ENCODE peak calls at places on chromosomes 1 and 21, in nine cellular contexts. D, J, S, O, Q, Z, P, H and U are unnamed samples.

GRCh38 chr1:47471163-47471562 is 33.3 kb downstream of the FOXD2 start:
- DNase-seq in Q (no peak), Z (no peak), O (no peak), H (no peak), D (no peak), S (peak), P (no peak), J (no peak), U (no peak)

GRCh38 chr1:36751525-36751924 is 268.8 kb upstream of the CSF3R start:
- DNase-seq in P (no peak), H (no peak), O (no peak), S (no peak), D (no peak), Q (no peak), Z (no peak), J (no peak), U (no peak)

GRCh38 chr1:209199822-209200221 is 383.7 kb upstream of the CAMK1G start:
- DNase-seq in J (no peak), P (peak), D (no peak), O (no peak), S (no peak), Z (no peak), H (no peak), Q (peak), U (peak)

GRCh38 chr1:12232221-12232620 is 2.4 kb downstream of the VPS13D start:
- DNase-seq in J (no peak), Q (no peak), Z (peak), D (no peak), S (peak), P (no peak), O (no peak), H (no peak), U (no peak)

GRCh38 chr21:26966978-26967913 is at the start of gene ADAMTS5:
- DNase-seq in P (peak), J (peak), Q (peak), D (no peak), H (peak), S (peak), Z (no peak), O (peak), U (no peak)

GRCh38 chr1:154821083-154821482 is 49.0 kb downstream of the KCNN3 start:
- DNase-seq in H (no peak), P (no peak), D (no peak), O (peak), J (no peak), Q (no peak), S (peak), Z (no peak), U (no peak)

GRCh38 chr1:153697873-153698647 is 19.6 kb downstream of the NPR1 start:
- DNase-seq in J (peak), P (peak), Q (no peak), H (no peak), S (peak), O (peak), Z (no peak), D (peak), U (peak)

GRCh38 chr1:246454655-246455054 is 52.4 kb downstream of the SMYD3 start:
- DNase-seq in Z (no peak), D (no peak), S (no peak), Q (no peak), J (no peak), P (no peak), H (no peak), O (no peak), U (no peak)

GRCh38 chr1:1058088-1058905 is 15.8 kb downstream of the RNF223 start:
- DNase-seq in H (no peak), S (no peak), O (no peak), J (no peak), Q (peak), P (no peak), D (no peak), Z (no peak), U (no peak)

GRCh38 chr1:46094454-46094853 is 38.0 kb downstream of the PIK3R3 start:
- DNase-seq in H (no peak), J (peak), D (no peak), O (no peak), Z (no peak), S (no peak), P (no peak), Q (no peak), U (no peak)

GRCh38 chr1:174191255-174191906 is 32.1 kb downstream of the RABGAP1L start:
- DNase-seq in S (no peak), Q (no peak), Z (no peak), H (no peak), J (peak), D (no peak), O (peak), P (no peak), U (peak)

GRCh38 chr1:178684111-178684510 is 40.9 kb upstream of the RALGPS2 start:
- DNase-seq in Z (no peak), S (no peak), J (no peak), P (no peak), H (no peak), D (no peak), Q (no peak), O (no peak), U (no peak)

GRCh38 chr1:223710179-223711133 is 1.9 kb upstream of the CAPN2 start:
- DNase-seq in Z (no peak), S (no peak), J (no peak), P (no peak), O (no peak), Q (no peak), D (no peak), H (no peak), U (no peak)

GRCh38 chr1:51969038-51969705 is 21.3 kb downstream of the RAB3B start:
- DNase-seq in P (no peak), S (no peak), O (peak), Q (no peak), J (peak), Z (no peak), H (no peak), D (no peak), U (no peak)

GRCh38 chr1:11704226-11704619 is 12.7 kb downstream of the DRAXIN start:
- DNase-seq in H (no peak), J (no peak), P (peak), Z (no peak), Q (peak), S (no peak), D (no peak), O (no peak), U (no peak)

GRCh38 chr1:34163792-34164509 is 1.1 kb downstream of the CSMD2 start:
- DNase-seq in Q (peak), S (no peak), Z (no peak), J (no peak), D (no peak), H (peak), P (peak), O (no peak), U (no peak)

GRCh38 chr1:3779912-3780416 is 7.4 kb downstream of the SMIM1 start:
- DNase-seq in S (no peak), D (no peak), Q (no peak), P (no peak), Z (no peak), H (no peak), J (no peak), O (no peak), U (no peak)

GRCh38 chr1:47444578-47445465 is 7.0 kb downstream of the FOXD2 start:
- DNase-seq in J (peak), S (peak), D (no peak), P (peak), H (no peak), Q (peak), Z (no peak), O (no peak), U (no peak)

GRCh38 chr1:102879439-102879993 is 228.8 kb downstream of the COL11A1 start:
- DNase-seq in D (no peak), P (no peak), O (peak), S (no peak), Z (peak), J (peak), Q (no peak), H (no peak), U (no peak)

GRCh38 chr1:178501705-178502329 is 5.1 kb upstream of the CLEC20A start:
- DNase-seq in Z (peak), Q (peak), D (peak), H (peak), O (peak), J (peak), S (peak), P (peak), U (peak)

GRCh38 chr1:159779403-159779851 is 1.3 kb upstream of the DUSP23 start:
- DNase-seq in H (no peak), Z (no peak), P (no peak), O (peak), D (no peak), Q (no peak), S (peak), J (peak), U (no peak)

GRCh38 chr1:46687095-46687659 is 15.5 kb downstream of the TEX38 start:
- DNase-seq in H (peak), Z (no peak), P (no peak), O (peak), J (peak), D (peak), S (peak), Q (no peak), U (no peak)

GRCh38 chr21:33546076-33546475 is 3.2 kb downstream of the SON start:
- DNase-seq in P (no peak), D (no peak), Z (no peak), O (no peak), S (no peak), Q (no peak), H (no peak), J (no peak), U (no peak)

GRCh38 chr1:41954533-41954944 is 35.8 kb upstream of the HIVEP3 start:
- DNase-seq in J (peak), Q (no peak), Z (peak), H (no peak), S (peak), O (peak), P (peak), D (no peak), U (no peak)

GRCh38 chr1:14529436-14529835 is 69.0 kb upstream of the KAZN start:
- DNase-seq in H (no peak), Z (no peak), J (no peak), D (no peak), O (no peak), P (no peak), Q (no peak), S (no peak), U (no peak)

GRCh38 chr1:55156093-55156492 is 59.1 kb downstream of the USP24 start:
- DNase-seq in J (peak), Q (no peak), H (no peak), D (no peak), O (no peak), S (no peak), Z (no peak), P (no peak), U (no peak)
- H3K4me3 ChIP-seq in J (no peak), Q (no peak), H (no peak), D (no peak), O (no peak), S (no peak), Z (no peak), P (no peak), U (no peak)

DNA sequence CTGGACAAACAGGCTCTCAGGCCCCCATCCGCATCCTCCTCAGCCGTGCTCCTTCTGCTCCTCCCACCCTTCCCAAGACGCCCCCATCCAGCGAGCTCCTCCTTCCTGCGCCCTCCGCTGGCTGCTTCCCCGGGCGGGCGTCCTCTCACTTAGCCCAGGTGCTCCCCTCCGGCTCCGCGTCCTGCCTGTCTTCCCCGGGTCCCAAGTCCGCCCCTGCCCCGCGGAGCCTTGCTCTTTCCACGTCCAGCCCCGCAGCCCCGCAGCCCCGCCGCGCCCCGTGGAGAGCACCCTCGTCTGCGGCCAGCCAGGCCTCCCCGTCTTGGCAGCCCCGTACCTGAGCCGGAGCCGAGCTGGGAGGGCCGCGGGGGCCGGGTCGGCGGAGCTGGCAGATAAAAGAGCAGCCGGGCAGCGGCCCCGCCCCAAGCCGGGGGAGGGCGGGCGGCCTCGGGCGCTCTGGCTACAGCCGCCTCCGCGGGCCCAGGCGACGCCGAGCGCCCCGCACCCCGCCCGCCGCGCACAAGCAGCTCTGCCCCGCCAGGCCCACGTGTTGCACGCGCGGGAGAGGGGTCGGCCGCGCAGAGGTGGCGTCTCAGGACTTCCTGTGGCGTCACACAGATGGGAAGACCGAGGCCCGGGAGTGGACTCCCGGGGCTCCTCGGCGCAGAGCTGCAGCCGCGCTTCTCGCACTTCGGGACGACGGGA is at the start of gene PAQR7:
- DNase-seq in Z (no peak), S (peak), J (peak), D (peak), Q (peak), P (peak), O (peak), H (peak), U (peak)
- TF ChIP-seq CTCF in Z (no peak), S (no peak), J (peak), D (no peak), Q (peak), P (peak), O (no peak), H (no peak), U (no peak)

GRCh38 chr1:44775930-44776748 is 799 bp downstream of the RPS8 start:
- DNase-seq in Q (no peak), S (peak), J (no peak), H (peak), Z (no peak), O (peak), D (no peak), P (no peak), U (peak)

GRCh38 chr1:44778705-44779576 is 3.6 kb downstream of the RPS8 start:
- DNase-seq in O (no peak), Q (no peak), D (no peak), H (peak), P (no peak), J (no peak), S (no peak), Z (no peak), U (no peak)

GRCh38 chr1:44777969-44778635 is 2.8 kb downstream of the RPS8 start:
- DNase-seq in J (no peak), Q (no peak), H (peak), Z (no peak), O (no peak), D (no peak), S (no peak), P (no peak), U (no peak)

GRCh38 chr1:44776749-44777068 is 1.4 kb downstream of the RPS8 start:
- DNase-seq in H (peak), Q (no peak), Z (no peak), D (no peak), O (no peak), S (no peak), J (no peak), P (no peak), U (no peak)

DNA sequence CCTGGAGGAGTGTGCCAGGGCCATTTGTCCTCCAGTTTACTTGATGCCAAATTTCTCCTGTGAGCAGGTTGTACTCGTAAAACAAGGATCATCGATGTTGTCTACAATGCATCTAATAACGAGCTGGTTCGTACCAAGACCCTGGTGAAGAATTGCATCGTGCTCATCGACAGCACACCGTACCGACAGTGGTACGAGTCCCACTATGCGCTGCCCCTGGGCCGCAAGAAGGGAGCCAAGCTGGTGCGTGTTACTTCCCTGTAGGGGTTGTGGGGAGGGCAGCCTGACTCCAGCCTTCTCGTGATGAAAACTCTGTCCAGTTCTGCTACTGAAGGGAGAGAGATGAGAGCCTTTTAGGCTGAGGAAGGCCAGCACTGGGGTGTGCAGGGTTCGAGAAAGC is 2.2 kb downstream of the RPS8 start:
- DNase-seq in H (peak), D (no peak), Z (no peak), J (no peak), P (no peak), O (no peak), Q (no peak), S (no peak), U (no peak)
- H3K4me3 ChIP-seq in H (no peak), D (no peak), Z (peak), J (peak), P (peak), O (peak), Q (peak), S (no peak), U (peak)

DNA sequence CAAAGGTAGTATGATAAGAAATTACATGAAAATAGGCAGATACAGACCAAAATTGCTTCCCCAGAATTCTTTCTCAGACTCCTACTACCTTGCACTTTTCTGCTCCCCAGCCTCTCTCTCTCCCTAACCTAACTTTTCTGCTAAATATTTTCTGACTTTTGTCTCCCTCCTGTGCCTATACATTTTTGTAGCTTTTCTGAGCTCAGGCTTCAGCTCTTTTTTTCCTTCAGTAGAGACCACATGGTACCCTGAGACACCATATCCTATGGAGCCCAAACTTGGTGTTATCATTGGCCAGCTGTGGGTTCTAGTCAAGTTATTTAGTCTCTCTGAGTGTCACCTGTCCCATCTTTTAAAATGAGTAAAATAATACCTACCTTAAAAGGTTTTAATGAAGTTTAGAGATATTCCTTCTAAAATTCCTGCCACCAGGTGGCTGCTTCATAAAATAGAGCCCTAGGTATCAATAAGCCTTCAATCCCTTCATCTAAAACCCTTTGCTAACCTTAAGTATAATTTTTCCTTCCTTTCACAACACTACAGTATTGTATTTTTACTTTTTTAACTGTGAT is 237.7 kb upstream of the DUSP10 start:
- DNase-seq in J (no peak), Z (peak), P (peak), D (no peak), S (no peak), Q (no peak), H (no peak), O (no peak), U (no peak)
- TF ChIP-seq CTCF in J (peak), Z (peak), P (peak), D (no peak), S (peak), Q (peak), H (no peak), O (peak), U (no peak)

GRCh38 chr1:31239653-31240241 is at the start of gene NKAIN1:
- DNase-seq in O (peak), P (peak), J (peak), Q (peak), D (no peak), S (peak), H (peak), Z (no peak), U (no peak)

GRCh38 chr1:31238986-31239613 is 587 bp downstream of the NKAIN1 start:
- DNase-seq in P (peak), J (no peak), S (peak), O (peak), H (peak), D (no peak), Z (no peak), Q (peak), U (no peak)

GRCh38 chr1:31243451-31244286 is 4.0 kb upstream of the NKAIN1 start:
- DNase-seq in H (no peak), Q (no peak), J (peak), Z (no peak), S (peak), O (peak), P (no peak), D (no peak), U (no peak)

GRCh38 chr1:31238612-31238985 is 1.1 kb downstream of the NKAIN1 start:
- DNase-seq in Z (no peak), J (no peak), P (no peak), D (no peak), Q (no peak), O (no peak), S (no peak), H (no peak), U (no peak)

DNA sequence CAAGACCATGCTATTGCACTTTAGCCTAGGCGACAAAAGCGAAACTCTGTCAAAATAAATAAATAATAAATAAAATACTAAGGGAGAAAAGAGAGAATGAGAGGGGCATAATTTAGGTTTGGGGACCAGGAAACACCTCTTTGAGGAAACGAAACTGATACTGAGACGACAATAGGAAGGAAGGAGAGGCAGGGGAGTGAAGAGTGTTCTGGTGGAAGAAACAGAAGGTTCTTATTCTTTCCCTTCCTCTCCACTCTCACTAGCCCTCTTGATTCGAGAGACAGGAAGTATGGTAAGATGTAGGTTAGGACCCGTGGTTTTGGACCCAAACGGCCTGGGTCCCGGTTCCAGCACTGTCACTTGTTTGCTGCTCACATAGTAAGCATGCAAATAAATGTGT is 1.6 kb upstream of the NKAIN1 start:
- DNase-seq in Z (no peak), P (no peak), D (no peak), S (no peak), H (no peak), Q (no peak), J (no peak), O (no peak), U (no peak)
- H3K4me3 ChIP-seq in Z (no peak), P (no peak), D (no peak), S (no peak), H (no peak), Q (no peak), J (no peak), O (no peak), U (no peak)

GRCh38 chr1:99465176-99465900 is 180.6 kb upstream of the PALMD start:
- DNase-seq in S (no peak), J (peak), Q (no peak), Z (no peak), H (no peak), P (no peak), D (no peak), O (peak), U (no peak)
- TF ChIP-seq CTCF in S (no peak), J (no peak), Q (no peak), Z (no peak), H (no peak), P (no peak), D (no peak), O (peak), U (no peak)

GRCh38 chr1:110619412-110620249 is 13.5 kb upstream of the KCNA2 start:
- DNase-seq in D (peak), J (peak), H (peak), Q (peak), O (peak), S (peak), Z (peak), P (peak), U (peak)
- H3K4me3 ChIP-seq in D (no peak), J (no peak), H (peak), Q (peak), O (no peak), S (no peak), Z (no peak), P (peak), U (peak)

DNA sequence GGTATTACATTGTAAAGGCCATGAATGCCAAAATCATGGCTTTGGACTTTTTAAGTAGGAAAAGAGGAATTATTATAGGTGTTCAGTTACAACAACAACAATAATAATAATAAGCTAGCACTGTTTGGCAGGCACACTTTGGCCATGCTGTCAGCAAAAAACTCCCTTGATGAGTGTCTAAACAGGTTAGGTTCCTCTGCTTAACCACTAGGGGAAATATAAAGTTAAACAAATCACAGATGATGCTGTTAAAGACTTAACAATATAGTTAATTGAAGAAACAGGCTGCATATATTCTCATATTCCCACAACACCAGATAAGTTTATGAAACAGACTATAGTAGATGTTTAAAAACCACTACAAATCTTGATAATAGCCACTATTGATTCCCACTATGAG is 46.4 kb downstream of the RGS21 start:
- DNase-seq in O (no peak), J (no peak), Z (no peak), S (no peak), H (no peak), P (peak), Q (no peak), D (no peak), U (no peak)
- TF ChIP-seq CTCF in O (no peak), J (peak), Z (peak), S (no peak), H (no peak), P (no peak), Q (peak), D (no peak), U (no peak)